ENCODE peak calls at places on chromosomes 13 and 19, in four cellular contexts. M is ovary, S is Peyer's patch, Q is A549. C is an unnamed sample.

GRCh38 chr19:39539165-39539518 is 819 bp downstream of the EID2 start:
- DNase-seq in M (no peak), S (no peak), Q (peak), C (peak)

GRCh38 chr13:89749888-89750287 is 1597.6 kb upstream of the MIR17HG start:
- DNase-seq in M (no peak), S (no peak), Q (no peak), C (no peak)

GRCh38 chr13:60090579-60090978 is 73.1 kb downstream of the DIAPH3 start:
- DNase-seq in M (no peak), S (no peak), Q (no peak), C (no peak)

GRCh38 chr13:49112782-49113525 is 107.2 kb upstream of the MLNR start:
- DNase-seq in M (no peak), S (no peak), Q (no peak), C (no peak)

GRCh38 chr13:34817246-34817645 is 124.8 kb upstream of the NBEA start:
- DNase-seq in M (no peak), S (no peak), Q (no peak), C (no peak)

GRCh38 chr13:113774177-113775107 is 15.4 kb downstream of the TMEM255B start:
- DNase-seq in M (peak), S (peak), Q (peak), C (peak)

GRCh38 chr13:51269039-51269438 is 46.8 kb downstream of the FAM124A start:
- DNase-seq in M (no peak), S (no peak), Q (no peak), C (no peak)

GRCh38 chr19:6103217-6103644 is 7.1 kb downstream of the RFX2 start:
- DNase-seq in M (peak), S (no peak), Q (no peak), C (peak)

GRCh38 chr13:23466144-23467002 is 32.9 kb upstream of the SACS start:
- DNase-seq in M (peak), S (peak), Q (peak), C (peak)

GRCh38 chr13:32824061-32824460 is 192.2 kb upstream of the KL start:
- DNase-seq in M (no peak), S (no peak), Q (no peak), C (no peak)

GRCh38 chr13:24684600-24684998 is 4.4 kb downstream of the ATP12A start:
- DNase-seq in M (no peak), S (peak), Q (no peak), C (no peak)

GRCh38 chr19:39420769-39421168 is 8.3 kb downstream of the PLEKHG2 start:
- DNase-seq in M (no peak), S (no peak), Q (no peak), C (no peak)

GRCh38 chr13:80787604-80788003 is 446.7 kb upstream of the SPRY2 start:
- DNase-seq in M (no peak), S (no peak), Q (no peak), C (no peak)

GRCh38 chr13:93953856-93954255 is 525.6 kb downstream of the DCT start:
- DNase-seq in M (no peak), S (no peak), Q (no peak), C (no peak)

GRCh38 chr13:103255587-103256301 is 189.5 kb upstream of the SLC10A2 start:
- DNase-seq in M (no peak), S (no peak), Q (no peak), C (no peak)

GRCh38 chr19:40280608-40281221 is 4.4 kb downstream of the AKT2 start:
- DNase-seq in M (no peak), S (peak), Q (no peak), C (no peak)

GRCh38 chr13:26473571-26474230 is 83.8 kb upstream of the WASF3 start:
- DNase-seq in M (no peak), S (no peak), Q (no peak), C (no peak)

GRCh38 chr19:7850429-7850819 is 20.4 kb downstream of the EVI5L start:
- DNase-seq in M (peak), S (no peak), Q (no peak), C (no peak)

GRCh38 chr13:106536244-106537034 is 977 bp upstream of the EFNB2 start:
- DNase-seq in M (peak), S (peak), Q (peak), C (peak)

GRCh38 chr13:102799544-102800144 is 725 bp downstream of the BIVM start:
- DNase-seq in M (no peak), S (no peak), Q (peak), C (peak)

GRCh38 chr19:45499196-45500180 is 1.2 kb downstream of the PPM1N start:
- DNase-seq in M (no peak), S (peak), Q (no peak), C (no peak)

GRCh38 chr13:61180245-61180644 is 235.4 kb downstream of the PCDH20 start:
- DNase-seq in M (no peak), S (no peak), Q (no peak), C (no peak)

GRCh38 chr13:42405665-42406390 is 133.9 kb downstream of the AKAP11 start:
- DNase-seq in M (no peak), S (peak), Q (no peak), C (no peak)

GRCh38 chr19:33727331-33728028 is 69.2 kb upstream of the KCTD15 start:
- DNase-seq in M (no peak), S (no peak), Q (no peak), C (no peak)

GRCh38 chr13:64740493-64740892 is 2489.6 kb downstream of the PCDH9 start:
- DNase-seq in M (no peak), S (no peak), Q (no peak), C (no peak)

GRCh38 chr19:33143897-33144405 is 12.0 kb downstream of the WDR88 start:
- DNase-seq in M (peak), S (peak), Q (peak), C (peak)

GRCh38 chr13:65789815-65790214 is 1440.3 kb downstream of the PCDH9 start:
- DNase-seq in M (no peak), S (no peak), Q (no peak), C (peak)

GRCh38 chr19:640606-641170 is 1.0 kb downstream of the FGF22 start:
- DNase-seq in M (no peak), S (no peak), Q (no peak), C (no peak)

GRCh38 chr13:28503182-28503980 is 8.5 kb upstream of the FLT1 start:
- DNase-seq in M (no peak), S (no peak), Q (no peak), C (no peak)

GRCh38 chr13:51298812-51299211 is 40.7 kb upstream of the SERPINE3 start:
- DNase-seq in M (no peak), S (no peak), Q (no peak), C (no peak)

GRCh38 chr13:77729502-77730221 is 32.2 kb downstream of the SLAIN1 start:
- DNase-seq in M (no peak), S (no peak), Q (no peak), C (no peak)

DNA sequence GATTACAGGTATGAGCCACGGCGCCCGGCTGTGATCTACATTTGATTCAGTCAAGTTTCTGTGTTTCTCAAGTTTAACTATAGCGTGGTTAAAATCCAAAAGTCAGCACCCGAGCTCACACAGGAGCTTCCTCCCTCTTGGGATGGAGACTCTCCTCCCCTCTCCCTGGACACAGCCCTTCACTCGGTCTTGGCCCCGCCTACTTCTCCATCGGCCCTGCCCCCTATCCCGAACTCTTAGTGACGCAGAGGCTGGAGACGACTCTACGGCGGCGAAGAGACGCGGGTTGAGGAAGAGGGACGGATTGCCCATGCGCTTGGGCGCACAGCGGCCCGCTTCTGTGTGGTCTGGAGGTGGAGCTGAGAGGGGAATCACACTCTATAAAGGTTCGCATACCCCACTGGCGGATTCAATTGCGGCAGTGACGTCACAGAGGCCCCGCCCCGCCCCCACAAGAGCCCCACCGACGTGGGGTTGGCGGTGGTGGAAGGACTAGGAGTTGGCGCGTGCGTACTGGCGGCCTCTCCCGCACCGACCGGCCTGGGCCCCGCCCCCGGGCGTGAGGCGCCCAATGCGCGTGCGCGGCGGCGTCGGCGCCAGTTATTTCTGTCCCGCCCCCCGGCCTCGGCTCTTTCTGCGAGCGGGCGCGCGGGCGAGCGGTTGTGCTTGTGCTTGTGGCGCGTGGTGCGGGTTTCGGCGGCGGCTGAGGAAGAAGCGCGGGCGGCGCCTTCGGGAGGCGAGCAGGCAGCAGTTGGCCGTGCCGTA is at the start of gene TRIM28:
- DNase-seq in M (peak), S (peak), Q (peak), C (peak)
- TF ChIP-seq POLR2A in M (peak), S (peak), Q (peak), C (peak)

DNA sequence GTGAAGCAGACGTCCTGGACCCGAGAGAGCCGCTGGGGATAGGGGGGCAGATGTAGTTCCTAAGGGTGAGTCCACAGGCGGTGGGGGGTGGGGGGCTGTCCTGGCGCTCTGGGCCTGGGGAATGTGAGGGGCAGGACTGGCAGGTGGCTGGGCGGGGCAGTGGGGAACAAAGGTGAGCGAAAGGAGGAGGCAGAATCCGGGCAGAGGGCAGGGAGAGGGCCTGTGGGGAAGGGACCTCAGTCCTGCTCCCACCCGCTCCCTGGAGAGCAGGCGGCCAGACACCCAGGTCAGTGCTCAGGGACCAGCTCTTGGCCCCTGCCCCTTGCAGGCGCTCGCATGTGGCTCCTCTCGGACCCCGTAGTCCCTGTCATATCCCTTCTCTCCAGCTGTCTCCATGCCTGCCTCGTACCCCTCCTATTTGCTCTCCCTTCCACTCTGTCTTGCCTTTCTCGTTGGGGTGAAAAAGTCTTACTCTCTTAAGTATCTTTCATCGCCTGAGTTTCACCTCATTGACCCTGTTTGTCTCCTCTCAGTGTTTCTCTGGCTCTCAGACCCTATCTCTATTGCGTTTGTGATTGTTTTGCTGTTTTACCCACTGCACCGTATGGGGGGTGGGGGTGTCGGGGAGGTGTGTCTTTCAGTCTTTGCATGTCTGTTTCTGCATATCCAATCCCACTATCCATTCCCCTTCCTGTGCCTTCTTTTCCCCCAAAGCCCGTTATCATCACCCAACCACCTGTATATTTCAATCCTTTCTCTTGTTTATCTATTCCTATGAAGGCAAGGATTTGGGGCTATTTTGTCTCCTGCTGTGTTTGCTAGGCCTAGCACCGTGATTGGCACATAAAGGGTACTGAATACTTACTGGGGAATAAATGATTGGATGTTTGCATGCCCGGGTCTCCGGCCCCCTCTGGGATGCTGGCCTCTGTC is 5.8 kb downstream of the SPHK2 start:
- DNase-seq in M (no peak), S (peak), Q (no peak), C (no peak)
- TF ChIP-seq POLR2A in M (no peak), S (peak), Q (no peak), C (no peak)

DNA sequence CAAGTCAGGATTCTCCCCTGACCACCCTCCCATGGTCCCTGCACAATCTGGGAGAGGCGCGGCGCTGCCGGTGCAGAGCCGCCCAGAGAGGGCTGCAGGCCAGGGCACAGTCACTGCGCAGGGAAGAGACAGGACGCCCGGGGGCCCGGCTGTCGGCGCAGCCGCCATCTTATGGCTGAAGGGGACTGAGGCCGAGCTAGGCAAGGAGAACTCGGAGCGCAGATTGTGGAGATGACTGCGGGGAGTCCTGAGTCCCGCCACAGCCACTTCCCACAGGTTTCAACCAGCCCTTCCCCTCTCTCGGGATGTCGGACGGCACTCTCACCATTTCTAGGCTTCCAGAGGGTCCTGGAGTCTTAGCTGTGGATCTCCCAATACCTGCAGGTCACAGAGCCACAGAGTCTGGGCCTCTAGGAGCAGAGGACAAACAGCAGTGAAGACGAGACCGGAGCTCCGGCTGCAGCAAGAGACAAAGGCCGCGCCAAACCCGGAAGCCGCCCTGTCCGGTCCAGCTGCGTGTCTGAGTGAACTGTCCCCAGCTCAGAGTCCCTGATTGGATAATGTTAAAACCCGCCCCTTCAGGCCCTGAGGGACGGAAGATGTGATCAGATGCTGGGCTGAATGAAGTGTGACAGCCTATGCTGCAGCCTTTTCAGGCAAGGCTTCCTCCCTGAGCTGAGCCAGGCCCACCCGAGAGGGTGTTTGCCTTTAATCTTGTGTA is at the start of gene ZNF708:
- DNase-seq in M (peak), S (peak), Q (peak), C (peak)
- TF ChIP-seq POLR2A in M (peak), S (peak), Q (peak), C (peak)

GRCh38 chr13:31100721-31101120 is 61.0 kb downstream of the HSPH1 start:
- DNase-seq in M (no peak), S (no peak), Q (no peak), C (no peak)

GRCh38 chr13:31096624-31097302 is 64.9 kb downstream of the HSPH1 start:
- DNase-seq in M (no peak), S (no peak), Q (no peak), C (no peak)

GRCh38 chr13:31105020-31105800 is 56.5 kb downstream of the HSPH1 start:
- DNase-seq in M (no peak), S (no peak), Q (no peak), C (no peak)

GRCh38 chr13:31105856-31106255 is 55.8 kb downstream of the HSPH1 start:
- DNase-seq in M (no peak), S (no peak), Q (no peak), C (no peak)

DNA sequence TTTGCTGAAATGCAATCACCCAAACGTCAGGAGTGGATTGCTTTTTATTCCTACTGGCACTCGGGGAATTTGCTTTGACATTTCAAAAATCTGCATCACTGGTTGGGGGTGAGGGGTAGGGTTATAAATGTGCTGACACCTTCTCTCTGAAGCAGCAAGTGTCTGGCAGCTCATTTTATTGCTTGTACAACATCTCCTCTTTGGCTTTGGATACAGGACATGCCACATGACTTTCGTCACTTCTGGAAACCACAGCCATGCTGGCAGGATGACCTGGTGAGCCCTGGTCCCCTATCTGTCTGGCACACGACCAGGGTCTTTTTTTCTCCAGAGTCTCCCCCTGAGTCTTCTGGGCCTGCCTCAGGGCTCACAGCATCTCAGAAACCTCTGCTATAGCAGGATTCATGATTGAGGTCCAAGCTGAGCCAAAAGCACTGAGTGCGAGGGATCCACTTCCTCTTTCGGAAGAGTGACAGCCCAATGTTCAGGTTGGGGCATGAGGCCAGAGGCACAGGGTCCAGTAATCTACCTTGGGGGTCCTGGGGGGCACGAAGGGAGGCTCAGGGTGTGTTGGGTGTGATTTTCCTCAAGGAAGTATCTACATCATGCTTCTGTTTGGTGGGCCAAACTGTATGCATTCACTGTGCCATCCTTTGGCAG is 60.1 kb downstream of the HSPH1 start:
- DNase-seq in M (no peak), S (no peak), Q (no peak), C (no peak)
- TF ChIP-seq POLR2A in M (no peak), S (no peak), Q (no peak), C (no peak)

GRCh38 chr13:30257433-30258099 is 49.8 kb downstream of the KATNAL1 start:
- DNase-seq in M (no peak), S (no peak), Q (no peak), C (no peak)

GRCh38 chr13:30256713-30257432 is 50.5 kb downstream of the KATNAL1 start:
- DNase-seq in M (no peak), S (no peak), Q (no peak), C (no peak)

GRCh38 chr13:30255696-30256095 is 51.7 kb downstream of the KATNAL1 start:
- DNase-seq in M (no peak), S (no peak), Q (no peak), C (no peak)

GRCh38 chr13:30253830-30254229 is 53.5 kb downstream of the KATNAL1 start:
- DNase-seq in M (no peak), S (no peak), Q (no peak), C (no peak)
- TF ChIP-seq POLR2A in M (no peak), S (no peak), Q (no peak), C (no peak)

GRCh38 chr19:3691372-3691716 is 8.9 kb downstream of the PIP5K1C start:
- DNase-seq in M (no peak), S (no peak), Q (no peak), C (no peak)
- TF ChIP-seq POLR2A in M (no peak), S (no peak), Q (no peak), C (no peak)

DNA sequence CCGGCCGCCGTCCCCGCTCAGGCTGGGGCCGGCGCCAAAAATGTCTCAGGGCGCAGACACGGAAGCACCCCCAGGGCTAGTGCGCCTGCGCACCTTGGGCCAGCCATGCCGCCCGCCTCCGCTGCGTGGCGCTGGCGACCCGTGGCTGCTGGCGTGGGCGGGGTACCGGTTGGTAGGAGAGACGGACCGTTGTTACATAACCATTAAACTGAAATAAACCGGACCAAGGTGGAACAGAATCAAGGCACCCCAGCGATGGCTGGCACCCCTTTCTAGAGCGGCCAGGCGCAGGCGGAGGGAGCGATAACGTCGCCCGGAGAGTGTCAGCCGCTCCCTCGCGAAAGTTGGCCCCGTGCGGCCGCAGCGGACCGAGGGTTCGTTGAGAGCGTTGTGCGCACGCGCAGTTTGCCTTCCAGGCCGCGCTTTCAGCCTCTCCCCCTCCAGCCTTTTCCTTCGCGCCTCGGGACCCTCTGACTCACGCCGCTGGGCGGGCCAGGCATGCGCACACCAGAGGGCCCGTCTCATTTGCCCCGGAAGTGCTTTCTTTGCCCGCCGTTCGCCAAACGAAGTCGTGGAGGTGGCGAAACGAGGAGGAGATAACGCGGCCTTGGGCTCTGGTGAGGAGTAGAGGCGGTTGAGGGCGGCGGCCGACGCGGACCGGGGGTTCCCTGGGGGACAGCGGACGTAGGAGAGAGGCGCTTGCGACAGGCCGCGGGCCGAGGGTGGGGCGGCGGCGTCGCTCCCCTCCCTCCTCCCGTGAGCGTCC is at the start of the genes PLEKHJ1 and SF3A2:
- DNase-seq in M (peak), S (peak), Q (peak), C (peak)
- TF ChIP-seq POLR2A in M (peak), S (peak), Q (peak), C (peak)

GRCh38 chr19:18848860-18849661 is 17.3 kb downstream of the UPF1 start:
- DNase-seq in M (peak), S (peak), Q (no peak), C (no peak)
- TF ChIP-seq POLR2A in M (no peak), S (no peak), Q (no peak), C (no peak)

GRCh38 chr19:2428027-2428690 is 773 bp upstream of the TIMM13 start:
- DNase-seq in M (peak), S (no peak), Q (no peak), C (no peak)
- TF ChIP-seq POLR2A in M (no peak), S (no peak), Q (no peak), C (no peak)

C was measured in H54.